ENCODE peak calls at places on chromosomes 12 and 14, in five cellular contexts. N is fibroblast of the aortic adventitia; A is lung; T is CD4-positive, alpha-beta memory T cell; I is heart left ventricle. O is an unnamed sample.

GRCh38 chr12:54991161-54991991 is 6.8 kb upstream of the TESPA1 start:
- DNase-seq in I (no peak), N (no peak), A (no peak), T (peak), O (peak)

GRCh38 chr14:30194769-30195168 is 267.1 kb upstream of the PRKD1 start:
- DNase-seq in A (no peak), N (peak), I (no peak), T (no peak), O (no peak)

GRCh38 chr12:104677441-104678089 is 220.8 kb downstream of the CHST11 start:
- DNase-seq in N (no peak), T (no peak), A (peak), I (no peak), O (no peak)

GRCh38 chr14:27366596-27366995 is 768.8 kb upstream of the NOVA1 start:
- DNase-seq in I (no peak), N (no peak), A (no peak), T (no peak), O (no peak)

GRCh38 chr14:94115068-94115591 is 4.6 kb downstream of the IFI27 start:
- DNase-seq in A (no peak), N (peak), T (no peak), I (peak), O (no peak)

GRCh38 chr14:46140445-46140844 is 511.1 kb downstream of the RPL10L start:
- DNase-seq in A (no peak), I (no peak), N (no peak), T (no peak), O (no peak)

GRCh38 chr12:76536546-76536945 is 23.0 kb downstream of the OSBPL8 start:
- DNase-seq in I (no peak), A (no peak), N (no peak), T (no peak), O (no peak)

GRCh38 chr14:60482743-60483142 is 3.1 kb downstream of the C14orf39 start:
- DNase-seq in N (no peak), T (no peak), A (no peak), I (no peak), O (no peak)

GRCh38 chr14:100199240-100199860 is 39.6 kb upstream of the YY1 start:
- DNase-seq in I (no peak), A (no peak), T (no peak), N (no peak), O (no peak)

GRCh38 chr12:65836419-65837197 is 12.3 kb downstream of the HMGA2 start:
- DNase-seq in I (no peak), A (no peak), T (no peak), N (no peak), O (no peak)

GRCh38 chr12:58249610-58250009 is 308.2 kb downstream of the ATP23 start:
- DNase-seq in I (no peak), N (no peak), A (no peak), T (no peak), O (no peak)

GRCh38 chr14:23138173-23138535 is 19.1 kb upstream of the CEBPE start:
- DNase-seq in N (no peak), T (no peak), A (no peak), I (no peak), O (no peak)

GRCh38 chr12:57092529-57092862 is 3.6 kb downstream of the NAB2 start:
- DNase-seq in N (no peak), A (no peak), I (no peak), T (no peak), O (no peak)

GRCh38 chr14:74459981-74460380 is 33.1 kb downstream of the NPC2 start:
- DNase-seq in N (no peak), I (no peak), A (no peak), T (no peak), O (no peak)

GRCh38 chr14:53858344-53858682 is 98.3 kb downstream of the BMP4 start:
- DNase-seq in T (no peak), A (no peak), I (no peak), N (no peak), O (no peak)

GRCh38 chr14:100384277-100384676 is 61.1 kb downstream of the SLC25A47 start:
- DNase-seq in N (no peak), T (no peak), A (no peak), I (no peak), O (no peak)

GRCh38 chr14:100692859-100693558 is 33.7 kb upstream of the DLK1 start:
- DNase-seq in T (no peak), A (peak), I (no peak), N (peak), O (no peak)

GRCh38 chr14:31867570-31867969 is 209.5 kb upstream of the ARHGAP5 start:
- DNase-seq in A (no peak), N (no peak), T (no peak), I (no peak), O (no peak)

GRCh38 chr12:85658236-85658635 is 178.0 kb downstream of the RASSF9 start:
- DNase-seq in A (no peak), I (no peak), N (no peak), T (no peak), O (no peak)

GRCh38 chr12:112350593-112351592 is 31.3 kb downstream of the HECTD4 start:
- DNase-seq in I (no peak), N (peak), A (no peak), T (no peak), O (peak)

GRCh38 chr12:104280703-104281458 is 22.7 kb upstream of the EID3 start:
- DNase-seq in I (no peak), A (no peak), N (peak), T (no peak), O (no peak)

GRCh38 chr12:46788247-46788887 is 37.4 kb downstream of the SLC38A4 start:
- DNase-seq in I (no peak), A (no peak), T (no peak), N (peak), O (no peak)

GRCh38 chr12:11797317-11797913 is 147.9 kb downstream of the ETV6 start:
- DNase-seq in I (peak), A (no peak), T (no peak), N (peak), O (peak)

GRCh38 chr14:51328089-51328941 is 88.3 kb downstream of the TMX1 start:
- DNase-seq in I (peak), N (peak), T (no peak), A (no peak), O (peak)

GRCh38 chr12:122171399-122171798 is 2.6 kb downstream of the IL31 start:
- DNase-seq in A (no peak), T (no peak), I (no peak), N (no peak), O (no peak)

GRCh38 chr14:83120187-83120586 is 1586.5 kb upstream of the SEL1L start:
- DNase-seq in I (no peak), T (no peak), N (no peak), A (no peak), O (no peak)

GRCh38 chr14:37584211-37585100 is 10.6 kb downstream of the FOXA1 start:
- DNase-seq in A (no peak), I (no peak), T (no peak), N (no peak), O (no peak)
- H3K4me3 ChIP-seq in A (no peak), I (no peak), T (no peak), N (no peak), O (no peak)

DNA sequence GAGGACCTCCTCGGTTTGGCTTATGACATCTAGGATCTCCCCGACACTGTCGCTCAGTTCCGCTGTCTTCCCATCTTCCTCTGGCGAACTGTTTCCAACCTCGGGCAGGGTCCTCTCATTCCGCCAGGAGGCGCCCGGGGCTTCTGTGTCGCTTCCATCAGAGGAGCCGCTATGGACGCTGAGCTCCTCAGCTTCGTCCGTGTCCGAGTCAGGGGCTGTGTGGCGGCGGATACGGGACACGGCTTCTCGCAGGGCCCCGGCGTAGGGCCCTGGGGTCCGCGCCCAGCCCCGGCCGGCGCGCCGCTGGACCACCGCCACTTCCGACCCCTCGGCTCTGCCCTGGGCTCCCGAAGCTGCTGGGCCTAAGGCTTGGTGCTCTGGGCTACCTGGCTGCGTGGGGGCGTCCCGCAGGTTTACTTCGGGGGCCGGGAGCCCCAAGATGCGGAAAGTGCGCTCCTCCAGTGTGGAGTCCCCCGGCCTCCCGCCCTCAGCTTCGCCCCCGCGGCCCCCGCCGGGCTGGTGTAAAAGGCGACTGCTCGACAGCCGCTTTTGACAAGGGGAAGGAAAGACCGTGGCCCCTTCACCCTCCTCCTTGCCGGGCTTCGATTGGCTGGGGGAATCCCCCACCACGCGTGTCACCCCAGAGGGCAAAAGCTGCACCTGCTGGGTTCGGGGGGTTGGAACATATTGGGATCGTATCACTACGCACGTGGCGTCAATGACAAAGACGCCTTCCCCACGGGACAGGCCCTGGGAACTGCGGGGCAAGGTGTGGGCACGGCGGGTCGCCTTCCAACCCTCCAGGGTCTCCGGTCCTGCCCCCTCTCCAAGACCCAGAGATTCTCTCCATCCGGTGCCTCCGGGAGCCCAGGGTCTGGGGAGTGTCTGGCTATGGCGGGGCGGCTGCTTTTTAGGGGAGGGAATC is 2.1 kb downstream of the DDN start:
- DNase-seq in T (peak), N (peak), I (peak), A (peak), O (no peak)
- H3K4me3 ChIP-seq in T (no peak), N (peak), I (peak), A (peak), O (peak)

GRCh38 chr14:70908918-70909641 is 1.8 kb downstream of the PCNX1 start:
- DNase-seq in A (no peak), I (no peak), N (no peak), T (no peak), O (no peak)
- H3K4me3 ChIP-seq in A (peak), I (peak), N (peak), T (peak), O (peak)

GRCh38 chr12:6384499-6385436 is 806 bp downstream of the LTBR start:
- DNase-seq in I (no peak), A (no peak), N (no peak), T (no peak), O (no peak)
- H3K4me3 ChIP-seq in I (peak), A (peak), N (peak), T (no peak), O (no peak)

DNA sequence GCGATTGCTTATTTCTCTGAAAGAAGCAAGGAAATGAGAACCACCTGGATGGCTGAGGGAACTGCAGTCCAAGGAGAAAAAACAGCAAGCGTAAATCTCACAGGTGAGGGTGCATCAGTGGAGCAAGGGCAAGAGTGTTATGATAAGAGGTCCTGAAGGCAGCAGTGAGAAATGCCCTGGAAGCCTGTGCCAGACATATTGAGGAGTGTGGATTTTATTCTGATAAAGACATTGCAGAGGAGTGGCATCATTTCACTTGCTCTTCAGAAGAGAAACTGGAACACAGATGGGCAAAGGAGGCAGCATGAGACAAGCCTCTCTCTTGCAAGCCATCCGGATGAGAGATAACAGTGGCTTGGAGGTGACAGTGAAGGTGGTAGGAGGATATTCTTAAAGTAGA is 78.5 kb downstream of the PDE3A start:
- DNase-seq in A (no peak), I (no peak), N (no peak), T (no peak), O (no peak)
- H3K4me3 ChIP-seq in A (no peak), I (no peak), N (no peak), T (no peak), O (no peak)